ENCODE peak calls at places on chromosomes 12 and 14, in five cellular contexts. J is esophagus muscularis mucosa, I is A549, Z is IMR-90, T is transverse colon. M is an unnamed sample.

GRCh38 chr12:104494137-104494815 is 37.5 kb downstream of the CHST11 start:
- DNase-seq in J (no peak), I (no peak), Z (no peak), T (no peak), M (no peak)

GRCh38 chr12:3732901-3733300 is 20.0 kb downstream of the CRACR2A start:
- DNase-seq in J (no peak), I (no peak), Z (no peak), T (peak), M (no peak)

GRCh38 chr12:121217761-121218160 is 7.8 kb downstream of the P2RX4 start:
- DNase-seq in J (no peak), I (no peak), Z (no peak), T (peak), M (no peak)

GRCh38 chr14:63542231-63542999 is 762 bp downstream of the PPP2R5E start:
- DNase-seq in J (no peak), I (no peak), Z (no peak), T (peak), M (no peak)

GRCh38 chr14:21711360-21711961 is 37.8 kb upstream of the OR4E1 start:
- DNase-seq in J (no peak), I (peak), Z (peak), T (peak), M (no peak)

GRCh38 chr14:99768381-99768780 is 24.8 kb upstream of the EML1 start:
- DNase-seq in J (no peak), I (no peak), Z (no peak), T (no peak), M (no peak)

GRCh38 chr12:7075518-7075917 is 15.0 kb downstream of the C1S start:
- DNase-seq in J (no peak), I (no peak), Z (no peak), T (no peak), M (no peak)

GRCh38 chr12:122104844-122105243 is 26.3 kb downstream of the MLXIP start:
- DNase-seq in J (no peak), I (no peak), Z (no peak), T (peak), M (no peak)

GRCh38 chr14:91509083-91509877 is 830 bp downstream of the PPP4R3A start:
- DNase-seq in J (no peak), I (peak), Z (no peak), T (peak), M (no peak)

GRCh38 chr12:40999212-40999611 is 188.9 kb upstream of the PDZRN4 start:
- DNase-seq in J (no peak), I (peak), Z (no peak), T (no peak), M (no peak)

GRCh38 chr12:13957576-13957975 is 23.8 kb downstream of the GRIN2B start:
- DNase-seq in J (peak), I (no peak), Z (no peak), T (no peak), M (no peak)

GRCh38 chr12:68745904-68746571 is at the start of gene SLC35E3:
- DNase-seq in J (peak), I (peak), Z (peak), T (peak), M (peak)
- TF ChIP-seq POLR2A in J (no peak), I (peak), Z (peak), T (peak), M (peak)

GRCh38 chr14:75231320-75231719 is 47.3 kb upstream of the FOS start:
- DNase-seq in J (no peak), I (no peak), Z (no peak), T (no peak), M (no peak)
- H3K27ac ChIP-seq in J (no peak), I (no peak), Z (no peak), T (peak), M (peak)

GRCh38 chr14:23542261-23542660 is 9.3 kb downstream of the ZFHX2 start:
- DNase-seq in J (no peak), I (no peak), Z (no peak), T (no peak), M (no peak)

GRCh38 chr14:23538785-23539184 is 12.8 kb downstream of the ZFHX2 start:
- DNase-seq in J (no peak), I (no peak), Z (peak), T (no peak), M (no peak)

GRCh38 chr14:23538049-23538718 is 13.4 kb downstream of the ZFHX2 start:
- DNase-seq in J (no peak), I (no peak), Z (no peak), T (no peak), M (no peak)

GRCh38 chr14:23539209-23539866 is 12.2 kb downstream of the ZFHX2 start:
- DNase-seq in J (no peak), I (peak), Z (peak), T (no peak), M (no peak)

GRCh38 chr14:23539867-23540469 is 11.6 kb downstream of the ZFHX2 start:
- DNase-seq in J (no peak), I (no peak), Z (no peak), T (no peak), M (no peak)
- TF ChIP-seq CTCF in J (no peak), I (no peak), Z (no peak), T (no peak), M (no peak)

DNA sequence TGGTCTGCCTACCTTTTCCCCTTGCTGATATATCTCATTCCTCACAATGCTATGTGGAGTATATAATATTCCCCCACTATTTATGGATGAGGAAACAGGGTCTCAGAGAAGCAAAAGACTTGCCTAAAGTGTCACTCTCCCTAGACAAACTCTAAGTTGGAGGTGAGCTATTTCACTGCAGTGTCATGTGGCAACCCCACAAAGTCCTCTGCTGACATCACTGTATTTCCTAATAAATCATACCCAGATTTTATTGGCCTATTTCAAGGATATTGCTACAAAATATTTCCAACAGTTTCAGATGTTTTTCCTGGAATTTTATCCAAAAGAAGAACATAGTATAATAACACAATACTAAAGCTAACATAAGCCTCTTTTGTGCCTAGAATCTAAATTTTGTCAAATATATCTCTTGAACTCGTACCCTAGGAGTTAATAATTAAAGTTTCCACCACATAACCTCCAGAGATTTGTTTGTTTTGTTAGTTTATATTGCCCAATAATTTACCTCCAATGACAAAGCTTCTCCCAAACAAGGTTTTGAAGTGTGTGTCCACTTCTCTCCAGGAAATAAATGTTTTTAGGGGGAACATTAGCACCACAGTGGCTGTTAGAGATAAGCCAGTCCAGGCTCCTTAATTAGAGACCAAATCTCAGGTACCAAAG is 215.1 kb downstream of the ASCL1 start:
- DNase-seq in J (no peak), I (no peak), Z (no peak), T (no peak), M (no peak)
- TF ChIP-seq POLR2A in J (no peak), I (no peak), Z (no peak), T (no peak), M (no peak)

GRCh38 chr12:45130881-45131281 is 80.0 kb upstream of the DBX2 start:
- DNase-seq in J (no peak), I (peak), Z (peak), T (peak), M (no peak)
- H3K27ac ChIP-seq in J (no peak), I (no peak), Z (no peak), T (no peak), M (no peak)

GRCh38 chr12:99250091-99250490 is 397.5 kb upstream of the GARIN6 start:
- DNase-seq in J (no peak), I (no peak), Z (no peak), T (no peak), M (no peak)

GRCh38 chr12:99257672-99258071 is 389.9 kb upstream of the GARIN6 start:
- DNase-seq in J (no peak), I (no peak), Z (no peak), T (no peak), M (no peak)

GRCh38 chr12:99249543-99249942 is 398.0 kb upstream of the GARIN6 start:
- DNase-seq in J (no peak), I (no peak), Z (no peak), T (no peak), M (no peak)

DNA sequence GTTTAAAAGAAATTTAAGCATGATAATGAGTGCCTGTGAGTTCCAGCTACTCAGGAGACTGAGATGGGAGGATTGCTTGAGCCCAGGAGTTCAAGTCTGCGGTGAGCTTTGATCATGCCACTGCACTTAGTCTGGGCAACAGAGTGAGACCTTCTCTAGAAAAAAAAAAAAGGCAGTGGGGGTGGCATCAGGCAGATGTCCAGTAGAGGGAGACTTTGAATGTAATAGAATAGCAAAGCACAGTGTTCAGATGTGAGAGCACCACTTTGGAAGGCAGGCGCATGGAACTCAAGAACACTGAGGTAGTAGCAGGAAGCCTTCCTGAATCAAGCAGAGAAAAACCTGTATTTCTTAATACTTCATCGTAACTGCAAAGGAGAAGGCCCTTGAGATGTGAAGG is 394.5 kb upstream of the GARIN6 start:
- DNase-seq in J (no peak), I (peak), Z (no peak), T (no peak), M (no peak)
- TF ChIP-seq CTCF in J (no peak), I (no peak), Z (no peak), T (no peak), M (no peak)

GRCh38 chr12:47904647-47905312 is at the start of gene VDR:
- DNase-seq in J (peak), I (peak), Z (peak), T (peak), M (peak)
- TF ChIP-seq POLR2A in J (no peak), I (peak), Z (no peak), T (peak), M (no peak)

DNA sequence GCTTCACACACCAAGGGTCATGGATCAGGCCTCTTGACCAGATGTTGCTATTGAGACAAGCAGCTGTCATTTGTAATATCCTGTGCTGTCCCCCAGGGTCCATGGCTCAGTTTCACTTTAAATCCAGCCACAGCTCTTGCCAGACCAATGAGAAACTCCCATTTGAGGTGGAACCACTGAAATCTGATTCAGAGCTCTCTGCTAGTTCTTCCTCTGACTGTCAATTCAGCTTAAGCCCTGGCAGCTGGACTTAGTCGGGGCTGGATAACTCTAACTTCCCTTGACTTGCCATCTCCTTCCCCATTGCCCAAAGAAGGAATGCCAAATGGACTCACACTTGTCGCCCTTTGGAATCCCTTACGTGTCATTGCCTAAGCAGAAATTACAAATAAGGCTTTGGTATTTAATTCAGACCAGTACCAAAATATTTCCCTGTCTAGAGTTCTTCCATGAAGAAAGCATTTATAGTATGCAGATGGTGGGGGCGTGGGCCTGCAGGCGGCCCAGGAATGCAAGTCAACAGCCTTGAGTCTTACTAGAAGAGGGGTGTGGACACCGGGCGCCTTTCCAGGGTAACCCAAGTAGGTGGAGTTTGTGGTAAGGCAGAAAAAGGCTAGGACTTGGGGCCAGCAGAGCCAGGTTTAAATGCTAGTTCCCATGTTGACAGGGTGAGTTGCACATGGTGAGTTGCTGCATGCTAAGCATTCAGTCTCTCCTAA is 96.9 kb upstream of the TMPO start:
- DNase-seq in J (peak), I (peak), Z (peak), T (peak), M (peak)
- H3K27ac ChIP-seq in J (peak), I (peak), Z (peak), T (peak), M (peak)